ENCODE peak calls at places on chromosomes 16 and 17, in nine cellular contexts. D, Y, F, K, Z, S, X, T and L are unnamed samples.

GRCh38 chr16:48963306-48963705 is 318.3 kb downstream of the CBLN1 start:
- DNase-seq in Z (no peak), T (no peak), K (no peak), S (no peak), D (no peak), F (no peak), X (no peak), Y (no peak), L (no peak)

GRCh38 chr16:50531359-50531758 is 16.8 kb upstream of the NKD1 start:
- DNase-seq in S (peak; percentile 5), Z (no peak), X (no peak), K (no peak), T (no peak), Y (no peak), F (no peak), D (no peak), L (peak; percentile 42)

GRCh38 chr16:57639172-57639571 is 10.7 kb downstream of the ADGRG1 start:
- DNase-seq in X (no peak), Z (no peak), S (peak; percentile 67), F (no peak), Y (peak; percentile 93), T (peak; percentile 47), K (no peak), D (no peak), L (no peak)

GRCh38 chr16:50539822-50540710 is 8.1 kb upstream of the NKD1 start:
- DNase-seq in Y (no peak), D (no peak), T (no peak), F (no peak), K (peak; percentile 52), Z (no peak), X (no peak), S (no peak), L (no peak)

GRCh38 chr17:76054112-76054476 is 18.2 kb downstream of the SRP68 start:
- DNase-seq in Z (peak; percentile 53), X (no peak), S (no peak), Y (no peak), K (no peak), D (no peak), F (no peak), T (no peak), L (no peak)

GRCh38 chr17:66691644-66692500 is 143.0 kb upstream of the CACNG5 start:
- DNase-seq in S (no peak), T (no peak), K (no peak), Z (peak; percentile 41), Y (no peak), X (no peak), D (no peak), F (no peak), L (no peak)

GRCh38 chr17:17416007-17416399 is 60.8 kb upstream of the MED9 start:
- DNase-seq in S (no peak), Y (peak; percentile 66), T (peak; percentile 85), X (peak; percentile 31), D (peak; percentile 40), K (peak; percentile 91), F (no peak), Z (peak; percentile 42), L (no peak)

GRCh38 chr17:72865954-72866353 is 226.5 kb downstream of the SLC39A11 start:
- DNase-seq in T (no peak), X (no peak), Y (no peak), D (no peak), F (no peak), S (no peak), K (no peak), Z (no peak), L (no peak)

GRCh38 chr16:67720236-67720635 is 1.1 kb upstream of the GFOD2 start:
- DNase-seq in T (no peak), Y (no peak), D (no peak), S (no peak), K (no peak), Z (no peak), F (no peak), X (no peak), L (no peak)

GRCh38 chr16:48676836-48677235 is 66.9 kb upstream of the N4BP1 start:
- DNase-seq in S (no peak), T (no peak), D (no peak), F (no peak), X (no peak), Z (no peak), Y (no peak), K (no peak), L (no peak)

GRCh38 chr16:50259334-50260205 is 6.8 kb upstream of the ADCY7 start:
- DNase-seq in K (no peak), Z (peak; percentile 48), F (peak; percentile 38), Y (peak; percentile 53), X (no peak), D (peak; percentile 80), T (no peak), S (peak; percentile 26), L (no peak)

GRCh38 chr17:10558049-10558448 is 8.6 kb upstream of the MYH2 start:
- DNase-seq in T (no peak), X (no peak), Y (no peak), K (no peak), S (no peak), Z (no peak), D (no peak), F (no peak), L (no peak)

GRCh38 chr17:10556301-10557005 is 7.0 kb upstream of the MYH2 start:
- DNase-seq in F (no peak), S (no peak), D (no peak), Z (no peak), X (no peak), Y (no peak), T (no peak), K (no peak), L (no peak)

DNA sequence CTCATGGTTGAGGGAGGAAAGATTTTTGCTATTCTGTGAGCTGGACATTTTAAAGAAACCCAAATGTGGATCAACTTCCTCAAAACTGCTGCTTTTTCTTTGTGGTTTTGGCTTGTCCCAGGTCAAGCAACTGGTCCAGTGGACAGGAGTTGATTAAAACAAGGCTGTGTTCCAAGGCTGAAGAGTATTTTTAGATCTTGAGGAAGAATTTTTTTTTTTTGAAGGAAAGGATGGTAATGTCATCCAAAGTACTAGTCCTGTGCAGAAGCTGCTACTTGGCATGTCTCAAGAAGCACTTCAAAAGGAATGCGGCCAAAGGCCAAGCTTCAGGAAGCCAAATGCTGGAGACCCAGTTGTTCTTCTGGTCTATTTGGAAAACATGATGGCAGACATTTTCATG is 8.0 kb upstream of the MYH2 start:
- DNase-seq in T (no peak), Y (no peak), F (no peak), K (no peak), S (no peak), X (no peak), Z (no peak), D (no peak), L (no peak)
- H3K36me3 ChIP-seq in T (no peaks in the 10 kb centered on the region), Y (no peaks in the 10 kb centered on the region), F (no peaks in the 10 kb centered on the region), K (no peaks in the 10 kb centered on the region), S (no peaks in the 10 kb centered on the region), X (no peaks in the 10 kb centered on the region), Z (no peaks in the 10 kb centered on the region), D (no peaks in the 10 kb centered on the region), L (no peaks in the 10 kb centered on the region)

GRCh38 chr16:78098544-78099371 is 696 bp upstream of the WWOX start:
- DNase-seq in Z (no peak), K (no peak), T (no peak), Y (no peak), S (no peak), F (no peak), X (no peak), D (no peak), L (no peak)

GRCh38 chr16:78100162-78100467 is 661 bp downstream of the WWOX start:
- DNase-seq in F (no peak), Z (no peak), K (no peak), T (no peak), D (no peak), X (no peak), S (no peak), Y (no peak), L (no peak)

GRCh38 chr16:78097522-78097921 is 1.9 kb upstream of the WWOX start:
- DNase-seq in K (no peak), Y (no peak), F (no peak), X (no peak), S (no peak), Z (no peak), D (no peak), T (no peak), L (no peak)

GRCh38 chr16:78098087-78098486 is 1.4 kb upstream of the WWOX start:
- DNase-seq in K (no peak), D (no peak), Y (no peak), S (no peak), X (no peak), F (no peak), Z (no peak), T (no peak), L (no peak)

DNA sequence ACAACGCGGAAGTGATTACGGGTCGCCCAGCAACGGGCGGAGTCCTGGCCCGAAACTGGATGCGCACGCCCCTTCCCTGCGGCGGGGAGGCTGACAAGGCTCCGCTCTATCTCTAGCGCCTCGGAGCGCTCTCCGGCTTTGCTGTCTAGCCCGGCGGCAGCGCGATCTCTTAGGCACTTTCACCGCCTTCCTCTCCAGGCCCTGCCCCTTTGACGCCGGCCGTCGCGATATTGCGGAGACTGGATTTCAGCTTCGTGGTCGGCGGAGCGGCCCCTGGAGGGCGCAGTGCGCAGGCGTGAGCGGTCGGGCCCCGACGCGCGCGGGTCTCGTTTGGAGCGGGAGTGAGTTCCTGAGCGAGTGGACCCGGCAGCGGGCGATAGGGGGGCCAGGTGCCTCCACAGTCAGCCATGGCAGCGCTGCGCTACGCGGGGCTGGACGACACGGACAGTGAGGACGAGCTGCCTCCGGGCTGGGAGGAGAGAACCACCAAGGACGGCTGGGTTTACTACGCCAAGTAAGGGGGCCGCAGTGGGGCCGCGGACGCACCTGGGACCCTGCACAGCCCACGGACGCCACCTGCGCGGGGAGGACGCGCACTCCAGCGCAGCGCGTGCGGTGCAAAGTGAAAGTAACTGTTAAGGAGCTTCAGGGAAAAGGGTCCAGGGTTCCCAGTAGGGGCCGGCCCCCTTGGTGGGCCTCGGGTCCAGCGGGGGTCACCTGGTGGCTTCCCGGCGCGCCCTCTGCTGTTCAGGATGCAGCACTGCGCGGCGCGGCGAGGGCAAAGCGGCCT is at the start of gene WWOX:
- DNase-seq in X (peak; percentile 88), S (peak; percentile 97), K (peak; percentile 96), Z (peak; percentile 98), F (peak; percentile 98), Y (peak; percentile 96), D (peak; percentile 98), T (peak; percentile 94), L (peak; percentile 98)
- TF ChIP-seq POLR2AphosphoS5 in X (peak; percentile 55), S (peak; percentile 80), K (peak; percentile 71), Z (peak; percentile 73), F (peak; percentile 46), Y (no peak), D (peak; percentile 63), T (no peak), L (peak; percentile 72)

DNA sequence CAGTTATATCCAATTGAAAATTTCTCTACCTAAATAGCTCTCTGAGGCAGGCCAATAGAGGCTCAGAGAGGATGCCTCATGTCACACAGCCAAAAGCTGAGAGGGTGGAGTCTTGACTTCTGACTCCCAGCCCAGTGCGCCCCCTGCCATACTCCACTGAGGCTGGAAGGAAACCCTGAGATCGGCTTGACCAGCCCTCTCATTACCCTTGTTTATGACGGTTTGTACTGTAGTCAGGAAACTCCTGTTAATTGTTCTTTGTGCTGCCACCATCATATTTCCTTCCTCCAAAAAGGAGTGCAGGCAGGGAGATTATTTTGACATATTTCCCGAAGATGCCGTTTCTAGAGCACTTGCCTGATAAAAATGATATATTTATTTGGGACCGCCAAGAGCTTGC is 107.9 kb downstream of the AIPL1 start:
- DNase-seq in F (no peak), D (no peak), X (no peak), S (no peak), Y (no peak), T (no peak), K (no peak), Z (no peak), L (no peak)
- TF ChIP-seq EP300 in F (no peak), D (no peak), X (no peak), S (no peak), Y (no peak), T (no peak), K (no peak), Z (no peak), L (no peak)

GRCh38 chr16:88825146-88825545 is 13.4 kb upstream of the APRT start:
- DNase-seq in S (no peak), X (no peak), F (no peak), D (no peak), Y (no peak), Z (no peak), T (no peak), K (no peak), L (no peak)
- H3K36me3 ChIP-seq in S (peaks cover 86% of the 10 kb centered on the region), X (no peaks in the 10 kb centered on the region), F (no peaks in the 10 kb centered on the region), D (peaks cover 6% of the 10 kb centered on the region), Y (peaks cover 19% of the 10 kb centered on the region), Z (peaks cover 84% of the 10 kb centered on the region), T (no peaks in the 10 kb centered on the region), K (no peaks in the 10 kb centered on the region), L (peaks cover 63% of the 10 kb centered on the region)